ENCODE peak calls at places on chromosomes 5 and 9, in ten cellular contexts. X, I, C, E, A, N, R, Z, Q and V are unnamed samples.

GRCh38 chr5:154196955-154197652 is 6.6 kb downstream of the GALNT10 start:
- DNase-seq in A (peak), Q (no peak), E (no peak), Z (no peak), X (no peak), N (peak), I (no peak), C (no peak), R (no peak), V (peak)

GRCh38 chr5:66178799-66179198 is 34.7 kb downstream of the SREK1 start:
- DNase-seq in X (no peak), N (no peak), I (no peak), E (no peak), C (no peak), Z (no peak), A (no peak), R (no peak), Q (no peak), V (no peak)

GRCh38 chr5:88881566-88881965 is 1.4 kb downstream of the MEF2C start:
- DNase-seq in E (no peak), I (no peak), N (no peak), X (no peak), Z (no peak), A (peak), Q (no peak), C (no peak), R (no peak), V (no peak)

GRCh38 chr9:88437210-88438146 is 49.2 kb downstream of the SPIN1 start:
- DNase-seq in I (no peak), X (no peak), A (no peak), Q (no peak), Z (no peak), E (no peak), C (no peak), N (no peak), R (no peak), V (no peak)

GRCh38 chr5:82211855-82212572 is 66.1 kb downstream of the RPS23 start:
- DNase-seq in R (no peak), E (no peak), C (no peak), Q (no peak), I (no peak), N (no peak), Z (no peak), X (no peak), A (no peak), V (no peak)

GRCh38 chr5:40791715-40792139 is 6.4 kb downstream of the PRKAA1 start:
- DNase-seq in E (no peak), Z (no peak), C (no peak), R (no peak), N (no peak), Q (no peak), A (no peak), I (no peak), X (no peak), V (no peak)

GRCh38 chr5:76145945-76146344 is 62.8 kb downstream of the SV2C start:
- DNase-seq in E (no peak), C (no peak), R (no peak), Q (no peak), Z (no peak), N (no peak), X (no peak), A (peak), I (no peak), V (no peak)

GRCh38 chr9:137082222-137082924 is 4.4 kb upstream of the MAN1B1 start:
- DNase-seq in Z (no peak), I (no peak), X (no peak), A (no peak), Q (no peak), E (no peak), N (no peak), R (no peak), C (no peak), V (no peak)

GRCh38 chr9:80492221-80492620 is 920.5 kb downstream of the TLE4 start:
- DNase-seq in Z (no peak), X (no peak), E (no peak), A (no peak), R (no peak), C (no peak), I (no peak), Q (no peak), N (no peak), V (no peak)

GRCh38 chr9:129834489-129835127 is 467 bp downstream of the C9orf78 start:
- DNase-seq in Z (no peak), I (peak), N (peak), R (no peak), C (no peak), Q (no peak), X (no peak), E (peak), A (peak), V (peak)

GRCh38 chr5:113245427-113246052 is 189.2 kb downstream of the TSSK1B start:
- DNase-seq in Z (no peak), X (no peak), I (no peak), N (no peak), A (no peak), E (no peak), Q (no peak), C (no peak), R (no peak), V (no peak)

GRCh38 chr9:101486693-101487442 is 46.8 kb upstream of the RNF20 start:
- DNase-seq in A (peak), I (no peak), N (peak), Q (no peak), Z (no peak), C (peak), X (no peak), R (peak), E (no peak), V (peak)

GRCh38 chr9:132235894-132236661 is 74.2 kb downstream of the NTNG2 start:
- DNase-seq in N (peak), R (peak), X (peak), Z (peak), C (peak), I (peak), A (peak), E (peak), Q (no peak), V (peak)

GRCh38 chr9:76756273-76756650 is 8.0 kb upstream of the PCA3 start:
- DNase-seq in R (peak), N (peak), E (no peak), X (no peak), Z (no peak), C (peak), I (peak), A (peak), Q (no peak), V (peak)

GRCh38 chr9:1050125-1050895 is at the start of gene DMRT2:
- DNase-seq in Q (peak), C (no peak), Z (no peak), A (peak), N (peak), R (no peak), I (no peak), X (no peak), E (peak), V (peak)

GRCh38 chr9:126893079-126893478 is 21.5 kb upstream of the RALGPS1 start:
- DNase-seq in N (no peak), A (no peak), Q (no peak), Z (no peak), R (no peak), X (no peak), C (no peak), E (no peak), I (no peak), V (no peak)

GRCh38 chr5:77152441-77152840 is 58.0 kb upstream of the PDE8B start:
- DNase-seq in I (no peak), A (no peak), Z (no peak), E (no peak), Q (no peak), C (no peak), N (no peak), X (no peak), R (no peak), V (no peak)

GRCh38 chr5:132271251-132272246 is 14.1 kb downstream of the PDLIM4 start:
- DNase-seq in X (no peak), Q (no peak), Z (no peak), R (no peak), A (peak), N (no peak), C (no peak), I (no peak), E (no peak), V (no peak)

GRCh38 chr5:141672856-141673813 is 8.9 kb downstream of the ARAP3 start:
- DNase-seq in R (no peak), A (no peak), N (no peak), Z (no peak), Q (no peak), I (no peak), C (peak), X (no peak), E (no peak), V (peak)

GRCh38 chr9:124882221-124882620 is 20.3 kb downstream of the ARPC5L start:
- DNase-seq in E (no peak), Q (no peak), X (no peak), N (no peak), I (no peak), C (no peak), R (no peak), Z (no peak), A (no peak), V (no peak)

GRCh38 chr5:150508021-150508640 is at the start of gene NDST1:
- DNase-seq in I (no peak), N (no peak), Q (no peak), A (no peak), Z (no peak), R (no peak), E (no peak), X (no peak), C (no peak), V (no peak)

GRCh38 chr5:139689631-139690384 is 41.7 kb downstream of the CXXC5 start:
- DNase-seq in R (no peak), N (peak), C (no peak), Q (no peak), I (no peak), X (no peak), Z (no peak), A (peak), E (no peak), V (no peak)